ENCODE peak calls at places on chromosomes 11 and 22, in six cellular contexts. Y is retina, E is midbrain, W is left colon, T is mesendoderm, D is non-pigmented ciliary epithelial cell. Q is an unnamed sample.

GRCh38 chr11:69923196-69923595 is 104.0 kb upstream of the FGF3 start:
- DNase-seq in Y (no peak), E (no peak), W (no peak), T (no peak), D (no peak), Q (no peak)

GRCh38 chr11:12175694-12176241 is 65.4 kb downstream of the MICAL2 start:
- DNase-seq in Y (no peak), E (no peak), W (no peak), T (peak; percentile 95), D (no peak), Q (no peak)

GRCh38 chr11:76734456-76735217 is 48.5 kb upstream of the TSKU start:
- DNase-seq in Y (no peak), E (no peak), W (no peak), T (peak; percentile 79), D (no peak), Q (no peak)

GRCh38 chr11:33690290-33691050 is 10.2 kb downstream of the C11orf91 start:
- DNase-seq in Y (no peak), E (peak; percentile 62), W (peak; percentile 46), T (no peak), D (peak; percentile 98), Q (no peak)

GRCh38 chr11:128865490-128865889 is 1.6 kb downstream of the KCNJ1 start:
- DNase-seq in Y (no peak), E (no peak), W (no peak), T (no peak), D (no peak), Q (no peak)

GRCh38 chr11:75140269-75141138 is 10.4 kb upstream of the SLCO2B1 start:
- DNase-seq in Y (peak; percentile 72), E (peak; percentile 45), W (no peak), T (peak; percentile 69), D (no peak), Q (no peak)

GRCh38 chr11:94880216-94880615 is 93.1 kb downstream of the CWC15 start:
- DNase-seq in Y (no peak), E (no peak), W (no peak), T (no peak), D (no peak), Q (no peak)

GRCh38 chr22:22001664-22002525 is 19.3 kb upstream of the TOP3B start:
- DNase-seq in Y (no peak), E (no peak), W (no peak), T (no peak), D (no peak), Q (no peak)

GRCh38 chr11:44961894-44962293 is 11.2 kb upstream of the TP53I11 start:
- DNase-seq in Y (no peak), E (no peak), W (no peak), T (no peak), D (no peak), Q (no peak)

GRCh38 chr11:18754308-18754707 is 28.3 kb upstream of the IGSF22 start:
- DNase-seq in Y (no peak), E (no peak), W (no peak), T (no peak), D (no peak), Q (no peak)

GRCh38 chr11:26227311-26227710 is 104.6 kb upstream of the ANO3 start:
- DNase-seq in Y (no peak), E (peak; percentile 29), W (no peak), T (peak; percentile 27), D (peak; percentile 70), Q (peak; percentile 19)